ENCODE peak calls at places on chromosomes 7 and 10, in six cellular contexts. One of them, this sample, is unnamed.
A peak's percentile ranks its signal among the peaks of the same experiment; 100 is the strongest.

GRCh38 chr7:18607025-18607424 is 111.5 kb downstream of the HDAC9 start:
- DNase-seq in GM12878: no peak
- DNase-seq in spleen: no peak
- DNase-seq in IMR-90: peak; percentile 64
- DNase-seq in GM12891: no peak
- DNase-seq in transverse colon: no peak
- DNase-seq in this sample: no peak

GRCh38 chr10:30387646-30388243 is 38.7 kb upstream of the MTPAP start:
- DNase-seq in GM12878: no peak
- DNase-seq in spleen: no peak
- DNase-seq in IMR-90: no peak
- DNase-seq in GM12891: no peak
- DNase-seq in transverse colon: no peak
- DNase-seq in this sample: peak; percentile 35

GRCh38 chr10:86313621-86314041 is 53.0 kb downstream of the GRID1 start:
- DNase-seq in GM12878: no peak
- DNase-seq in spleen: peak; percentile 24
- DNase-seq in IMR-90: no peak
- DNase-seq in GM12891: no peak
- DNase-seq in transverse colon: no peak
- DNase-seq in this sample: no peak

GRCh38 chr7:148997497-148997896 is 30.8 kb downstream of the PDIA4 start:
- DNase-seq in GM12878: no peak
- DNase-seq in spleen: no peak
- DNase-seq in IMR-90: no peak
- DNase-seq in GM12891: no peak
- DNase-seq in transverse colon: no peak
- DNase-seq in this sample: no peak

GRCh38 chr10:69716711-69717560 is 84.8 kb upstream of the COL13A1 start:
- DNase-seq in GM12878: no peak
- DNase-seq in spleen: no peak
- DNase-seq in IMR-90: peak; percentile 33
- DNase-seq in GM12891: peak; percentile 58
- DNase-seq in transverse colon: peak; percentile 66
- DNase-seq in this sample: peak; percentile 83

GRCh38 chr10:112546474-112546873 is 99.5 kb downstream of the VTI1A start:
- DNase-seq in GM12878: no peak
- DNase-seq in spleen: no peak
- DNase-seq in IMR-90: no peak
- DNase-seq in GM12891: no peak
- DNase-seq in transverse colon: no peak
- DNase-seq in this sample: no peak

GRCh38 chr10:99689461-99689860 is 30.2 kb downstream of the ENTPD7 start:
- DNase-seq in GM12878: no peak
- DNase-seq in spleen: no peak
- DNase-seq in IMR-90: peak; percentile 33
- DNase-seq in GM12891: no peak
- DNase-seq in transverse colon: no peak
- DNase-seq in this sample: no peak

GRCh38 chr7:132666076-132666775 is 90.0 kb upstream of the PLXNA4 start:
- DNase-seq in GM12878: no peak
- DNase-seq in spleen: no peak
- DNase-seq in IMR-90: peak; percentile 5
- DNase-seq in GM12891: no peak
- DNase-seq in transverse colon: no peak
- DNase-seq in this sample: no peak

GRCh38 chr7:5528071-5528814 is 104.6 kb upstream of the TNRC18 start:
- DNase-seq in GM12878: no peak
- DNase-seq in spleen: peak; percentile 87
- DNase-seq in IMR-90: peak; percentile 36
- DNase-seq in GM12891: no peak
- DNase-seq in transverse colon: peak; percentile 66
- DNase-seq in this sample: no peak

GRCh38 chr10:24277277-24277676 is 68.3 kb downstream of the KIAA1217 start:
- DNase-seq in GM12878: no peak
- DNase-seq in spleen: no peak
- DNase-seq in IMR-90: no peak
- DNase-seq in GM12891: no peak
- DNase-seq in transverse colon: no peak
- DNase-seq in this sample: no peak

GRCh38 chr7:46909601-46910051 is 672.3 kb downstream of the TNS3 start:
- DNase-seq in GM12878: no peak
- DNase-seq in spleen: no peak
- DNase-seq in IMR-90: peak; percentile 70
- DNase-seq in GM12891: no peak
- DNase-seq in transverse colon: no peak
- DNase-seq in this sample: no peak

GRCh38 chr7:35624299-35625186 is 70.4 kb downstream of the HERPUD2 start:
- DNase-seq in GM12878: no peak
- DNase-seq in spleen: no peak
- DNase-seq in IMR-90: peak; percentile 29
- DNase-seq in GM12891: peak; percentile 37
- DNase-seq in transverse colon: no peak
- DNase-seq in this sample: peak; percentile 50

GRCh38 chr10:111126981-111127848 is 50.4 kb downstream of the ADRA2A start:
- DNase-seq in GM12878: no peak
- DNase-seq in spleen: no peak
- DNase-seq in IMR-90: no peak
- DNase-seq in GM12891: no peak
- DNase-seq in transverse colon: no peak
- DNase-seq in this sample: no peak

GRCh38 chr7:123594813-123595241 is 6.8 kb upstream of the ASB15 start:
- DNase-seq in GM12878: no peak
- DNase-seq in spleen: peak; percentile 47
- DNase-seq in IMR-90: no peak
- DNase-seq in GM12891: no peak
- DNase-seq in transverse colon: peak; percentile 26
- DNase-seq in this sample: no peak

GRCh38 chr7:39894904-39895303 is 55.2 kb upstream of the CDK13 start:
- DNase-seq in GM12878: no peak
- DNase-seq in spleen: no peak
- DNase-seq in IMR-90: peak; percentile 13
- DNase-seq in GM12891: no peak
- DNase-seq in transverse colon: no peak
- DNase-seq in this sample: no peak

GRCh38 chr10:65470986-65471385 is 1454.8 kb upstream of the LRRTM3 start:
- DNase-seq in GM12878: no peak
- DNase-seq in spleen: no peak
- DNase-seq in IMR-90: no peak
- DNase-seq in GM12891: no peak
- DNase-seq in transverse colon: no peak
- DNase-seq in this sample: no peak

GRCh38 chr10:102322914-102323313 is 72.6 kb upstream of the NFKB2 start:
- DNase-seq in GM12878: no peak
- DNase-seq in spleen: no peak
- DNase-seq in IMR-90: no peak
- DNase-seq in GM12891: peak; percentile 20
- DNase-seq in transverse colon: peak; percentile 14
- DNase-seq in this sample: no peak

GRCh38 chr7:127673902-127674301 is 21.9 kb downstream of the SND1 start:
- DNase-seq in GM12878: no peak
- DNase-seq in spleen: no peak
- DNase-seq in IMR-90: no peak
- DNase-seq in GM12891: no peak
- DNase-seq in transverse colon: no peak
- DNase-seq in this sample: no peak

GRCh38 chr10:5953676-5954075 is 23.7 kb downstream of the IL15RA start:
- DNase-seq in GM12878: no peak
- DNase-seq in spleen: peak; percentile 47
- DNase-seq in IMR-90: no peak
- DNase-seq in GM12891: no peak
- DNase-seq in transverse colon: no peak
- DNase-seq in this sample: no peak

GRCh38 chr10:71481746-71482410 is 85.2 kb downstream of the CDH23 start:
- DNase-seq in GM12878: no peak
- DNase-seq in spleen: peak; percentile 64
- DNase-seq in IMR-90: no peak
- DNase-seq in GM12891: no peak
- DNase-seq in transverse colon: no peak
- DNase-seq in this sample: no peak

GRCh38 chr10:62426086-62426485 is 51.9 kb downstream of the ZNF365 start:
- DNase-seq in GM12878: no peak
- DNase-seq in spleen: no peak
- DNase-seq in IMR-90: peak; percentile 60
- DNase-seq in GM12891: no peak
- DNase-seq in transverse colon: no peak
- DNase-seq in this sample: peak; percentile 34

GRCh38 chr10:103716206-103717160 is 138.9 kb downstream of the SH3PXD2A start:
- DNase-seq in GM12878: no peak
- DNase-seq in spleen: no peak
- DNase-seq in IMR-90: no peak
- DNase-seq in GM12891: no peak
- DNase-seq in transverse colon: no peak
- DNase-seq in this sample: no peak

GRCh38 chr7:130196476-130196875 is 8.7 kb downstream of the TMEM209 start:
- DNase-seq in GM12878: no peak
- DNase-seq in spleen: no peak
- DNase-seq in IMR-90: no peak
- DNase-seq in GM12891: no peak
- DNase-seq in transverse colon: no peak
- DNase-seq in this sample: no peak

GRCh38 chr10:49361735-49362568 is 33.9 kb downstream of the DRGX start:
- DNase-seq in GM12878: no peak
- DNase-seq in spleen: no peak
- DNase-seq in IMR-90: no peak
- DNase-seq in GM12891: no peak
- DNase-seq in transverse colon: no peak
- DNase-seq in this sample: no peak

GRCh38 chr10:51206471-51206870 is 132.2 kb downstream of the PRKG1 start:
- DNase-seq in GM12878: no peak
- DNase-seq in spleen: no peak
- DNase-seq in IMR-90: no peak
- DNase-seq in GM12891: no peak
- DNase-seq in transverse colon: no peak
- DNase-seq in this sample: no peak
- TF ChIP-seq POLR2A in GM12878: no peak
- TF ChIP-seq POLR2A in spleen: no peak
- TF ChIP-seq POLR2A in IMR-90: no peak
- TF ChIP-seq POLR2A in GM12891: no peak
- TF ChIP-seq POLR2A in transverse colon: no peak
- TF ChIP-seq POLR2A in this sample: no peak

GRCh38 chr7:143380646-143381426 is at the start of gene ZYX:
- DNase-seq in GM12878: peak; percentile 39
- DNase-seq in spleen: peak; percentile 97
- DNase-seq in IMR-90: peak; percentile 95
- DNase-seq in GM12891: peak; percentile 97
- DNase-seq in transverse colon: peak; percentile 97
- DNase-seq in this sample: peak; percentile 93
- TF ChIP-seq POLR2A in GM12878: peak; percentile 83
- TF ChIP-seq POLR2A in spleen: peak; percentile 52
- TF ChIP-seq POLR2A in IMR-90: peak; percentile 92
- TF ChIP-seq POLR2A in GM12891: no peak
- TF ChIP-seq POLR2A in transverse colon: peak; percentile 92
- TF ChIP-seq POLR2A in this sample: peak; percentile 97

DNA sequence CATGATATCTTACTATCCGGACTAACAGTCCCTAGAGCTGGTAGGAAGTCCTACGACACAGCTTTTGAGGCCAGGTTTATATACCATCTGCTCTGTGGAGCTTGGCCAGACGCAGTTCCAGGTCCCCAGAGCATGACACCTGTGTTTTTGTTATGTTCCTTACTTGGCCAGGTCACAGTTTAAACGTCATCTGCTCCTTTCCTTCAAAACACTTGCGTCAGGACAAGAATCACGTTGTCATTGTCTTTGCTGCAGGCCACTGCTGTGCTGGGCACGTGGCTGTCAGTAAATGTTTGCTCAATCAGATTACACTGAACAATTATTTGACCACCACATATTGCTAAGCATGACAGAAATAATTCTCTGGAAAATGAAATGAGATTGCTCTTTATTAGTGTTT is 23.9 kb downstream of the SLC18A2 start:
- DNase-seq in GM12878: no peak
- DNase-seq in spleen: no peak
- DNase-seq in IMR-90: no peak
- DNase-seq in GM12891: no peak
- DNase-seq in transverse colon: no peak
- DNase-seq in this sample: no peak
- TF ChIP-seq POLR2A in GM12878: no peak
- TF ChIP-seq POLR2A in spleen: no peak
- TF ChIP-seq POLR2A in IMR-90: no peak
- TF ChIP-seq POLR2A in GM12891: no peak
- TF ChIP-seq POLR2A in transverse colon: no peak
- TF ChIP-seq POLR2A in this sample: no peak

GRCh38 chr7:106010866-106011265 is 47.8 kb downstream of the CDHR3 start:
- DNase-seq in GM12878: no peak
- DNase-seq in spleen: no peak
- DNase-seq in IMR-90: peak; percentile 50
- DNase-seq in GM12891: no peak
- DNase-seq in transverse colon: no peak
- DNase-seq in this sample: no peak
- TF ChIP-seq POLR2A in GM12878: no peak
- TF ChIP-seq POLR2A in spleen: no peak
- TF ChIP-seq POLR2A in IMR-90: no peak
- TF ChIP-seq POLR2A in GM12891: no peak
- TF ChIP-seq POLR2A in transverse colon: no peak
- TF ChIP-seq POLR2A in this sample: no peak

DNA sequence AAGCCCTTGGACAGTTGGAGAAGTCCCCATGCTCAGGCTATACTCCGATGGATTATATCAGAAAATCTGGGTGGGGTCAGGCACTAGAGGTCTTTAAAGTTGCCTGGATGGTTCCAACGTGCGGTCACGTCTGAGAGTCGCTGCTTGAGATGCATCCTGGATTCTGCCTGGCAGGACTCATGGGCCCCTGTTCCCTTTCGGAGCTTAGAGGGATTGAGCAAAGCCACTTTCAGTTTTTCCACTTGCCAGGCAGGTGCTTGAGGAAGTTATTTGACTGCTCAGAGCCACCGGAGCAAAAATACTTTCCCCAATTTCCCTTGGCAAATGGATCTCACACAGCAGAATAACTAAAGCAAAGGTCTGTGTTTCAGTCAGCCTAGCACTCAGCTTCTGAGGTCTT is 129.1 kb downstream of the GALNT17 start:
- DNase-seq in GM12878: no peak
- DNase-seq in spleen: no peak
- DNase-seq in IMR-90: no peak
- DNase-seq in GM12891: no peak
- DNase-seq in transverse colon: no peak
- DNase-seq in this sample: no peak
- TF ChIP-seq POLR2A in GM12878: no peak
- TF ChIP-seq POLR2A in spleen: no peak
- TF ChIP-seq POLR2A in IMR-90: no peak
- TF ChIP-seq POLR2A in GM12891: no peak
- TF ChIP-seq POLR2A in transverse colon: no peak
- TF ChIP-seq POLR2A in this sample: no peak

GRCh38 chr7:87345166-87345927 is at the start of gene CROT:
- DNase-seq in GM12878: peak; percentile 67
- DNase-seq in spleen: peak; percentile 98
- DNase-seq in IMR-90: peak; percentile 91
- DNase-seq in GM12891: peak; percentile 83
- DNase-seq in transverse colon: peak; percentile 98
- DNase-seq in this sample: peak; percentile 71
- TF ChIP-seq POLR2A in GM12878: peak; percentile 91
- TF ChIP-seq POLR2A in spleen: no peak
- TF ChIP-seq POLR2A in IMR-90: no peak
- TF ChIP-seq POLR2A in GM12891: peak; percentile 59
- TF ChIP-seq POLR2A in transverse colon: peak; percentile 78
- TF ChIP-seq POLR2A in this sample: peak; percentile 94

GRCh38 chr10:92722349-92722748 is 32.6 kb downstream of the HHEX start:
- DNase-seq in GM12878: no peak
- DNase-seq in spleen: no peak
- DNase-seq in IMR-90: no peak
- DNase-seq in GM12891: no peak
- DNase-seq in transverse colon: no peak
- DNase-seq in this sample: no peak

GRCh38 chr10:92714872-92715271 is 25.1 kb downstream of the HHEX start:
- DNase-seq in GM12878: no peak
- DNase-seq in spleen: no peak
- DNase-seq in IMR-90: no peak
- DNase-seq in GM12891: no peak
- DNase-seq in transverse colon: no peak
- DNase-seq in this sample: no peak

GRCh38 chr10:92720306-92721165 is 30.8 kb downstream of the HHEX start:
- DNase-seq in GM12878: no peak
- DNase-seq in spleen: no peak
- DNase-seq in IMR-90: no peak
- DNase-seq in GM12891: no peak
- DNase-seq in transverse colon: no peak
- DNase-seq in this sample: no peak
- TF ChIP-seq POLR2A in GM12878: no peak
- TF ChIP-seq POLR2A in spleen: no peak
- TF ChIP-seq POLR2A in IMR-90: no peak
- TF ChIP-seq POLR2A in GM12891: no peak
- TF ChIP-seq POLR2A in transverse colon: no peak
- TF ChIP-seq POLR2A in this sample: no peak

This sample was measured in H54.